ENCODE peak calls at places on chromosomes 4 and X, in ten cellular contexts. Z is H1, U is lower leg skin, Y is suprapubic skin, R is transverse colon, P is body of pancreas, G is Peyer's patch, N is NB4, L is GM12878, T is IMR-90. O is an unnamed sample.

GRCh38 chr4:56613101-56613862 is 67.8 kb downstream of the HOPX start:
- DNase-seq in Z (no peak), U (no peak), Y (no peak), R (no peak), P (no peak), G (no peak), N (no peak), L (no peak), T (peak), O (peak)

GRCh38 chr4:154407483-154407882 is 84.1 kb downstream of the DCHS2 start:
- DNase-seq in Z (no peak), U (no peak), Y (no peak), R (no peak), P (no peak), G (no peak), N (no peak), L (no peak), T (no peak), O (no peak)

GRCh38 chrX:55638933-55639332 is 15.7 kb downstream of the FOXR2 start:
- DNase-seq in Z (no peak), U (no peak), Y (no peak), R (no peak), P (no peak), G (no peak), N (no peak), L (no peak), T (no peak), O (no peak)

GRCh38 chr4:21887481-21887880 is 61.1 kb downstream of the KCNIP4 start:
- DNase-seq in Z (no peak), U (no peak), Y (no peak), R (no peak), P (no peak), G (no peak), N (no peak), L (no peak), T (no peak), O (no peak)

GRCh38 chr4:63717384-63717783 is 691.9 kb downstream of the TECRL start:
- DNase-seq in Z (no peak), U (no peak), Y (no peak), R (no peak), P (no peak), G (no peak), N (peak), L (peak), T (no peak), O (no peak)

GRCh38 chrX:48914593-48915493 is 3.4 kb upstream of the SLC35A2 start:
- DNase-seq in Z (no peak), U (no peak), Y (no peak), R (no peak), P (no peak), G (no peak), N (no peak), L (no peak), T (no peak), O (no peak)

GRCh38 chr4:77145806-77146425 is 11.1 kb upstream of the CCNG2 start:
- DNase-seq in Z (no peak), U (no peak), Y (no peak), R (no peak), P (no peak), G (no peak), N (peak), L (no peak), T (no peak), O (no peak)

GRCh38 chr4:10667651-10668341 is 16.8 kb downstream of the CLNK start:
- DNase-seq in Z (no peak), U (no peak), Y (no peak), R (no peak), P (no peak), G (no peak), N (no peak), L (no peak), T (no peak), O (no peak)

GRCh38 chrX:49053223-49054072 is 5.4 kb upstream of the CCDC120 start:
- DNase-seq in Z (peak), U (no peak), Y (no peak), R (peak), P (peak), G (peak), N (no peak), L (no peak), T (peak), O (no peak)

GRCh38 chrX:18577400-18577799 is 94.5 kb downstream of the RS1 start:
- DNase-seq in Z (no peak), U (no peak), Y (no peak), R (no peak), P (no peak), G (no peak), N (no peak), L (no peak), T (no peak), O (no peak)

GRCh38 chrX:46630141-46630540 is 56.6 kb downstream of the CHST7 start:
- DNase-seq in Z (no peak), U (no peak), Y (no peak), R (no peak), P (no peak), G (no peak), N (no peak), L (no peak), T (peak), O (no peak)

GRCh38 chr4:40055873-40056721 is 553 bp upstream of the N4BP2 start:
- DNase-seq in Z (peak), U (peak), Y (peak), R (peak), P (peak), G (peak), N (peak), L (no peak), T (peak), O (peak)

GRCh38 chrX:54182194-54182863 is 725 bp downstream of the FAM120C start:
- DNase-seq in Z (peak), U (peak), Y (no peak), R (peak), P (peak), G (peak), N (peak), L (no peak), T (no peak), O (no peak)
- TF ChIP-seq POLR2A in Z (peak), U (no peak), Y (no peak), R (no peak), P (peak), G (peak), N (peak), L (peak), T (no peak), O (peak)

DNA sequence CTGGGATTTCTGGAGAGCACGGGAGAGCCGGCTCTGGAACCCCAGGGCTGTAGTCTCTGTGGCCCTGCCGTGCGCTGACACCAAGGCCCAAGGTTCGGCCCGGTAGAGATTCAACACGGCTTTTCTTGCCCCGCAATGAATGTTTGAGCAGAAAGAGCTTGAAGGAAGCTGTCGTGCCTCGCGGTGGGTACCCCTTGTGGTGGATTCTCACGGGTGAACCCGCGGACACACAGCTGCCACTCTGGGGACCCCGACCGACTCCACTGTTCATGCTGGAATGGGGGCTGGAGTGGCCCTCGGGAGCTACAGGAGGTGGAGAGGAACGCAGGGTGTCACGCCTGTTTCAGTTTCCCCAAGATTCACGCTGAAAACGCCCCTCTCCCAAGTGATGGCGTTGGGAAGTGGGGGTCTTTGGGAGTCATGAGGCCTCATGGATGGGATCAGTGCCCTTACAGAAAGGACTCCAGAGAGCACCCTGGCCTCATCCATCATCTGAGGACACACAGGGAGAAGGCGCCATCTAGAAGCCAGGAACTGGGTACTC is 6.6 kb downstream of the SLC25A6 start:
- DNase-seq in Z (peak), U (peak), Y (peak), R (no peak), P (no peak), G (peak), N (no peak), L (no peak), T (no peak), O (no peak)
- TF ChIP-seq POLR2A in Z (no peak), U (no peak), Y (no peak), R (peak), P (no peak), G (no peak), N (no peak), L (peak), T (no peak), O (no peak)

GRCh38 chr4:52718123-52718522 is 33.1 kb downstream of the ERVMER34-1 start:
- DNase-seq in Z (no peak), U (no peak), Y (no peak), R (no peak), P (no peak), G (no peak), N (peak), L (no peak), T (peak), O (no peak)

GRCh38 chr4:52716364-52717151 is 34.7 kb downstream of the ERVMER34-1 start:
- DNase-seq in Z (no peak), U (no peak), Y (no peak), R (no peak), P (no peak), G (no peak), N (peak), L (no peak), T (no peak), O (no peak)

GRCh38 chr4:52726821-52727580 is 24.2 kb downstream of the ERVMER34-1 start:
- DNase-seq in Z (no peak), U (no peak), Y (no peak), R (no peak), P (no peak), G (no peak), N (no peak), L (no peak), T (no peak), O (no peak)

DNA sequence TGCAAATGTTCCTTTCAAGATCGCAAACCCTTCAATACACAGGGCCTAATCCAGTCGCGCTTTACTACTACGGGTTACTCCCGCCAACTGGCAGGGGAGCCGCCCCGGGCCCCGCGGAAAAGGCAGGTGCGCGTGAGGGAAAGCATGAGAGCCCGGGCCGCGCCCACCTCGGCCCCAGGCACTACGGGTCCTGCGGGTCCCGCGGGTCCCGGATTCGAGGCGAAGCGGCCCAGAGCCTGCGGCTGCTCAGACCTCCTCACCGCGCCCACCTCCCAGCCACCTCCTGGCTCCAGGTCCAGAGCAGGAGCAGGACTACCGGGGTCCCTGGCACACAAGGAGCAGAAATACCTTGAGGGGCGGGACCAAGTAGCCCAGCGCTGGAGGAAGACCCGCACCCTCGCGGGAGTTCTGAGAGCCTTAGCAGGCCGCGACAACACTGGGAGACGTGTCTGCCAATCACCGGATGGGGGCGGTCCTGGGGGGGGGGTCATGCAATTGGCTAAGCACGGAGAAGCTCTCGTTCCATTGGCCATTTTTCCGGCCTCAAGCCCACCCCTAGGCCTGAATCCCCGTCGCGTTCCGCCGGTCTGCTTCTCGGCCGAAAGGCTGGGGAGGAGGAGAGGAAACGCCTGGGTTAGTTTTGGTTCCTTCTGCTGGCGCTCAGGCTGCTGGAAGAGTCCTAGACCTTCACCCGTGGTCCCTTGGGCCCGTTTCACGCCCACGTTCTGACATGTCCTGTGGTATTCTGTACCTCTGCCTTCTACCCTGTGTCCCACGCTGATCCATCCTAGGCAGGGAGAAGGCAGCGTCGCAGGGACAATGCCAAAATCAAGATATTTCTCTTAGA is 29.0 kb downstream of the ERVMER34-1 start:
- DNase-seq in Z (peak), U (peak), Y (peak), R (peak), P (peak), G (peak), N (peak), L (peak), T (peak), O (peak)
- TF ChIP-seq POLR2A in Z (peak), U (no peak), Y (peak), R (peak), P (peak), G (peak), N (peak), L (peak), T (peak), O (peak)

GRCh38 chr4:87532109-87532508 is 2.9 kb upstream of the SPARCL1 start:
- DNase-seq in Z (no peak), U (no peak), Y (no peak), R (no peak), P (no peak), G (no peak), N (no peak), L (no peak), T (no peak), O (no peak)

GRCh38 chr4:87525636-87526035 is 3.5 kb downstream of the SPARCL1 start:
- DNase-seq in Z (no peak), U (no peak), Y (no peak), R (no peak), P (no peak), G (no peak), N (no peak), L (no peak), T (peak), O (no peak)

GRCh38 chr4:87530868-87531267 is 1.7 kb upstream of the SPARCL1 start:
- DNase-seq in Z (no peak), U (peak), Y (peak), R (peak), P (peak), G (peak), N (no peak), L (no peak), T (peak), O (no peak)

GRCh38 chr4:87527446-87528240 is 1.5 kb downstream of the SPARCL1 start:
- DNase-seq in Z (no peak), U (no peak), Y (no peak), R (no peak), P (no peak), G (no peak), N (no peak), L (no peak), T (no peak), O (no peak)

GRCh38 chr4:87529187-87529586 is at the start of gene SPARCL1:
- DNase-seq in Z (no peak), U (no peak), Y (no peak), R (peak), P (no peak), G (no peak), N (no peak), L (no peak), T (no peak), O (no peak)
- TF ChIP-seq POLR2A in Z (no peak), U (no peak), Y (no peak), R (peak), P (peak), G (no peak), N (no peak), L (no peak), T (no peak), O (no peak)

GRCh38 chr4:158209825-158210807 is at the start of gene TMEM144:
- DNase-seq in Z (peak), U (peak), Y (peak), R (peak), P (peak), G (peak), N (peak), L (no peak), T (peak), O (peak)
- TF ChIP-seq POLR2A in Z (peak), U (no peak), Y (peak), R (peak), P (peak), G (peak), N (no peak), L (peak), T (no peak), O (no peak)

GRCh38 chr4:87975466-87975865 is at the start of gene SPP1:
- DNase-seq in Z (no peak), U (no peak), Y (no peak), R (no peak), P (no peak), G (no peak), N (peak), L (no peak), T (peak), O (no peak)
- TF ChIP-seq POLR2A in Z (peak), U (no peak), Y (no peak), R (no peak), P (peak), G (no peak), N (no peak), L (no peak), T (no peak), O (no peak)

DNA sequence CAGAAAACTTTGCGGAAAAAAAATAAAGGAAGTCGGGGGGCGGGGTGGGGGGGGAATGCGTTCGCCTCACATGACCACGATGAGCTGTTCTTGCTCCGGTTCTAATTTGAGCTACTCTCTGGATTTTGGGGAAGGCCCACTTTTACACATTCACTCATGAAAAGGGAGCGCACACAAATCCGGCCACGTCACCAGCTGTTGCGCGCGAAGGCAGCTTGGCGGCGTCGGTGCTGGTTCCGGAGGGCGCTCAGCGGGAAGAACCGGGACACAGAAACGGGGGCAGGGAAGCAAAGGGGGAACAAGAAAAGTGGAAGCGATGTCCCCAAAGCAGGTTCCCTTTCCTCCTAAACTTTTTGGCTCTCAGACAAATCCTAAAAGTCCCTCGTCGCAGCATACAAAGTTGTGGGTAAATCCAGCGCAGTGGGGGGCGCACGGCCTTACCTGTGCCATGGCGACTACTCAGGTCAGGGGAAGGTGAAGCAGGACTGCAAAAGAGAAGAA is 590 bp downstream of the ANXA5 start:
- DNase-seq in Z (peak), U (peak), Y (peak), R (peak), P (peak), G (peak), N (peak), L (no peak), T (peak), O (no peak)
- TF ChIP-seq POLR2A in Z (no peak), U (no peak), Y (peak), R (no peak), P (no peak), G (no peak), N (no peak), L (no peak), T (peak), O (no peak)

DNA sequence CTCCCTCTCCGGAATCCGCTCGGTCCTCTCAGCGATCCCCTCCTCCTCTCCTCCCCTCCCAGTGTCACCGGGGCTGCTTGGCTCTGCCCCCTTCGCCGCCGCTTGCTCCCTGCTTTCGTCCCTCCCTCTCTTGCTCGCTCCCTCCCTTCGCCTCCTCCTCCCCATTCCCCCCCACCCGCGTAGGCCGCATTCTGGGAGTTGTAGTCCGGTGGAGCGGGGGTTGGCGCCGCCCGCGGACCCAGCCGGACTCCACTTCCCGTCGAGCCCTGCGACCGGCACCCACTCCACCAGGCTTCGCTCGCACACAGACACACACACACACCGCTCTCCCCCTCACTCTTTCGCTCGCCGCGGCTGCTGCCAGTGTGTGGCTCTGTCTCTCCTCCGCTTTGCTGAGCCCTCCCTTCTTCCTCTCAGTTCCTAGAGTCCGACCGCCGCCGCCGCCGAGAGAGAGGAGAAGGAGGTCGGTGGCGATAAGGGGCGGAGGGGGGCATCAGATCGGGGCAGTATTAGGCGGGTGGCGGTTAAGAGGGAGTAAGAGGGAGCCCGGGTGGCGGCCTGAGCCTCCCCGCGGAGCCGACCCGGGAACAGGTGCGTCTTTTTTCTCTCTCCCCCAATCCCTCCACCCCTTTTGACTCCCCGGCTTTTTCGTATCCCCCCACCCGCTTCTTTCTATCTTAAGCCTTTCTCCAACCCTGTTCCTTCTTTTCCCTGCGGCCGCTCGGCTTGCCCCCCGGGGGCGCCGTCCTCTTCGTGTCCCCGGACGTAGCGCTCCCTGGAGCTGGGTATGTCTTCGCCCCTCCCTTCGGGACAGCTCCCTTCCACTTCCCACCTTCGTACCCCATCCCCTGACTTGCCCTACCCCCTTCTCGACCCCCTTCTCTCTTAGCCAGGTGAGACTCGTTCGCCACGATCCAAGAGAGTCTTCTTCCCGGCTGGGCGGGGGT is at the start of gene BCORL1:
- DNase-seq in Z (peak), U (peak), Y (peak), R (peak), P (peak), G (peak), N (peak), L (peak), T (peak), O (peak)
- TF ChIP-seq POLR2A in Z (no peak), U (no peak), Y (peak), R (peak), P (peak), G (peak), N (peak), L (peak), T (peak), O (peak)

O was measured in H54.